ENCODE peak calls at places on chromosomes 6 and 20, in five cellular contexts. B is stomach; X is CD4-positive, alpha-beta T cell; G is hepatocyte; T is GM23248. C is an unnamed sample.

GRCh38 chr6:134419717-134420116 is 101.8 kb upstream of the SGK1 start:
- DNase-seq in B (no peak), X (no peak), G (no peak), T (peak; percentile 18), C (no peak)

GRCh38 chr20:36463212-36464061 is 77.9 kb upstream of the MYL9 start:
- DNase-seq in B (no peak), X (no peak), G (no peak), T (peak; percentile 40), C (no peak)

GRCh38 chr6:63807056-63807455 is 171.5 kb downstream of the PHF3 start:
- DNase-seq in B (no peak), X (no peak), G (no peak), T (no peak), C (no peak)

GRCh38 chr6:150584065-150584464 is 15.6 kb upstream of the PLEKHG1 start:
- DNase-seq in B (no peak), X (no peak), G (no peak), T (no peak), C (no peak)

GRCh38 chr6:163191704-163192537 is 222.6 kb upstream of the QKI start:
- DNase-seq in B (no peak), X (no peak), G (no peak), T (no peak), C (no peak)

GRCh38 chr6:17458971-17459370 is 65.6 kb downstream of the CAP2 start:
- DNase-seq in B (no peak), X (no peak), G (no peak), T (no peak), C (no peak)

GRCh38 chr6:127103482-127103881 is 15.0 kb upstream of the RSPO3 start:
- DNase-seq in B (no peak), X (no peak), G (no peak), T (peak; percentile 75), C (no peak)

GRCh38 chr20:34850969-34851368 is 21.7 kb downstream of the GGT7 start:
- DNase-seq in B (no peak), X (no peak), G (no peak), T (no peak), C (no peak)

GRCh38 chr6:3052481-3053230 is 15.6 kb upstream of the RIPK1 start:
- DNase-seq in B (no peak), X (no peak), G (peak; percentile 26), T (peak; percentile 54), C (no peak)

GRCh38 chr6:15626878-15627683 is 35.7 kb downstream of the DTNBP1 start:
- DNase-seq in B (no peak), X (no peak), G (no peak), T (no peak), C (no peak)

GRCh38 chr20:47318027-47318595 is 38.4 kb downstream of the ZMYND8 start:
- DNase-seq in B (no peak), X (no peak), G (no peak), T (peak; percentile 74), C (no peak)

GRCh38 chr6:22227824-22228610 is 68.8 kb downstream of the PRL start:
- DNase-seq in B (no peak), X (no peak), G (no peak), T (no peak), C (no peak)

GRCh38 chr20:61451953-61452352 is 199.9 kb downstream of the CDH4 start:
- DNase-seq in B (no peak), X (no peak), G (no peak), T (no peak), C (no peak)

GRCh38 chr6:8608737-8609136 is 173.4 kb upstream of the SLC35B3 start:
- DNase-seq in B (no peak), X (no peak), G (no peak), T (no peak), C (no peak)

GRCh38 chr6:144062757-144063156 is 32.6 kb downstream of the SF3B5 start:
- DNase-seq in B (no peak), X (no peak), G (no peak), T (no peak), C (no peak)

GRCh38 chr6:148747493-148748160 is 797 bp downstream of the UST start:
- DNase-seq in B (peak; percentile 52), X (peak; percentile 65), G (peak; percentile 69), T (peak; percentile 77), C (peak; percentile 36)

GRCh38 chr6:134537146-134537555 is 219.2 kb upstream of the SGK1 start:
- DNase-seq in B (no peak), X (no peak), G (no peak), T (peak; percentile 96), C (no peak)

GRCh38 chr6:52741872-52742271 is 21.4 kb downstream of the GSTA2 start:
- DNase-seq in B (no peak), X (no peak), G (no peak), T (peak; percentile 55), C (no peak)

GRCh38 chr6:159788276-159788675 is 1.1 kb downstream of the TCP1 start:
- DNase-seq in B (no peak), X (no peak), G (no peak), T (peak; percentile 16), C (no peak)

GRCh38 chr6:35260642-35261570 is 1.4 kb downstream of the ZNF76 start:
- DNase-seq in B (no peak), X (no peak), G (no peak), T (peak; percentile 42), C (no peak)

GRCh38 chr6:106103728-106104109 is 17.6 kb downstream of the PRDM1 start:
- DNase-seq in B (peak; percentile 57), X (peak; percentile 58), G (no peak), T (no peak), C (no peak)

GRCh38 chr20:6583134-6583738 is 184.2 kb upstream of the BMP2 start:
- DNase-seq in B (peak; percentile 49), X (no peak), G (peak; percentile 76), T (peak; percentile 69), C (peak; percentile 20)

GRCh38 chr6:42819803-42820508 is 38.1 kb downstream of the BICRAL start:
- DNase-seq in B (no peak), X (no peak), G (no peak), T (peak; percentile 53), C (no peak)

GRCh38 chr6:14635195-14635594 is 517.6 kb downstream of the CD83 start:
- DNase-seq in B (peak; percentile 36), X (peak; percentile 22), G (no peak), T (no peak), C (no peak)

GRCh38 chr6:45757443-45758121 is 258.1 kb downstream of the CLIC5 start:
- DNase-seq in B (no peak), X (no peak), G (no peak), T (peak; percentile 44), C (no peak)

GRCh38 chr20:19114410-19114809 is 98.0 kb upstream of the SLC24A3 start:
- DNase-seq in B (no peak), X (no peak), G (no peak), T (no peak), C (no peak)

GRCh38 chr20:21708738-21709534 is 3.5 kb downstream of the PAX1 start:
- DNase-seq in B (no peak), X (no peak), G (no peak), T (no peak), C (no peak)

GRCh38 chr6:146027586-146028249 is 1.1 kb upstream of the GRM1 start:
- DNase-seq in B (no peak), X (no peak), G (no peak), T (peak; percentile 2), C (no peak)

GRCh38 chr20:51554538-51555165 is 12.1 kb upstream of the NFATC2 start:
- DNase-seq in B (no peak), X (no peak), G (no peak), T (peak; percentile 90), C (no peak)

GRCh38 chr20:43949741-43950618 is 35.3 kb downstream of the TOX2 start:
- DNase-seq in B (peak; percentile 52), X (peak; percentile 65), G (no peak), T (no peak), C (peak; percentile 46)

GRCh38 chr20:11869641-11870040 is 48.1 kb upstream of the BTBD3 start:
- DNase-seq in B (no peak), X (no peak), G (no peak), T (no peak), C (no peak)

GRCh38 chr6:34196116-34196832 is 40.4 kb upstream of the HMGA1 start:
- DNase-seq in B (peak; percentile 90), X (peak; percentile 89), G (peak; percentile 86), T (peak; percentile 80), C (peak; percentile 88)

DNA sequence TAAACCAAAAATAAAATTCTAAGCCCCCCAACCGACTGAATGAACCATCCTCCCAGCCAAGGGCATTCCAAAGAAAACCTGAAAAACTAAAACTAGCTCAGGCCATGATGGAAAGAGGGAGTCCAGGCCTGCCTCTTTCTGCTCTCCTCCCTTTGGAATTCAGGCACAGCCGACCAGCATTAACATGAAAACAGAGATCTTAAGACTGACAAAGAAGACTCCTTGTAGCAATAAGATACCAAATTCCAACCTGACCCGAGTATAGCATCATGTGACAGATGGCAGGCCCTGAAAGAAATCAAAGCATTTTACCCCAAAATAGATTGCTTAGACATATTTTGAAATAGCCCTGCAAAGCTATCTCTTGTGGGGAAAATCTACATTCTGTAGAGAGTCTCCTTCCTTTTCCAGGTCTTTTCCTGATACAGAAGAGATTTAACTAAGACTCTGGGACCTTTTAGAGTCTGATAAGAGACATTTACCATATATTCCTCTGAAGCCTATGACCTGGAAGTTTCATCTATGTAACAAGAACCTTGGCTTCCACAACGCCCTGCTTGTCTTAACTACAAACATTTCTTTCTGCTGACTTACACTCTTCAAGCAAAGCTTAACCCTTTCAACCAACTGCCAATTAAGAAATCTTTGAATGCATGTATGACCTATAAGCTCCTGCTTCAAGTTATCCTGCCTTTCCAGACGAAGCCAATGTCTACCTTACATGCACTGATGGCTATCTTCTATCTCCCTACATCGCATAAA is 22.2 kb upstream of the TXLNB start:
- DNase-seq in B (no peak), X (no peak), G (no peak), T (no peak), C (no peak)
- H3K27ac ChIP-seq in B (no peak overlapping the region), X (no peak overlapping the region), G (no peak overlapping the region), T (no peak overlapping the region), C (no peak overlapping the region)

GRCh38 chr6:147506704-147507114 is 1.8 kb upstream of the SAMD5 start:
- DNase-seq in B (peak; percentile 78), X (no peak), G (peak; percentile 82), T (peak; percentile 66), C (peak; percentile 66)
- H3K27ac ChIP-seq in B (no peak overlapping the region), X (no peak overlapping the region), G (no peak overlapping the region), T (no peak overlapping the region), C (no peak overlapping the region)

GRCh38 chr20:16611832-16612231 is 38.6 kb upstream of the KIF16B start:
- DNase-seq in B (no peak), X (no peak), G (no peak), T (no peak), C (no peak)
- H3K27ac ChIP-seq in B (no peak overlapping the region), X (no peak overlapping the region), G (no peak overlapping the region), T (no peak overlapping the region), C (no peak overlapping the region)

GRCh38 chr20:13271977-13272975 is 51.2 kb downstream of the ISM1 start:
- DNase-seq in B (no peak), X (no peak), G (no peak), T (peak; percentile 8), C (no peak)
- H3K27ac ChIP-seq in B (no peak overlapping the region), X (no peak overlapping the region), G (no peak overlapping the region), T (no peak overlapping the region), C (peak overlapping the region; percentile 73)

DNA sequence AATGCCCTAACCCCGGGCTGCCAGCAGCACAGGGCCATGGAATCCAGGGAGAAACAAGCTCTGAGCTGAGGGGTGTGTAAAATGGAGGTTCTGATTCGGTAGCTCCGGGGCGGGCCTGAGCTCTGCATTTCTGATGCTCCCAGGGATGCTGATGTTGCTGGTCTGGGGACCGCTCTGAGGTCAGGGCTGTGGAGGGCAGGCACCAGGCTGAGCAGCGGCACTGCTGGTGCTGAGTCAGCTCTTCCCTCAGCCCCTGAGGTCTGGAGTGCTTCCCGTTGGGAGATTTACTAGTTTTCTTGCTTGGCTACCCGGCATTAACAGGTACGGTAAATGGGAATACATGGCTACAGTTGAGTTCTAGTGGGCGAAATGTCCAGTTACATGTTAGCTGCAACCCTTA is 18.6 kb upstream of the CST3 start:
- DNase-seq in B (no peak), X (no peak), G (no peak), T (no peak), C (no peak)
- H3K27ac ChIP-seq in B (peak overlapping the region; percentile 48), X (no peak overlapping the region), G (no peak overlapping the region), T (no peak overlapping the region), C (peak overlapping the region; percentile 89)